ENCODE peak calls at places on chromosomes 3 and 15, in six cellular contexts. U, L, F, E, G and T are unnamed samples.

GRCh38 chr15:65201918-65202317 is 9.4 kb downstream of the CILP start:
- DNase-seq in U (no peak), L (no peak), F (no peak), E (no peak), G (no peak), T (no peak)

GRCh38 chr15:88709960-88710715 is 71.3 kb downstream of the ISG20 start:
- DNase-seq in U (no peak), L (no peak), F (no peak), E (no peak), G (no peak), T (no peak)

GRCh38 chr3:101676219-101676764 is 640 bp downstream of the ZBTB11 start:
- DNase-seq in U (peak; percentile 93), L (peak; percentile 97), F (peak; percentile 98), E (peak; percentile 100), G (peak; percentile 97), T (peak; percentile 96)

GRCh38 chr15:33330931-33331330 is 20.2 kb downstream of the RYR3 start:
- DNase-seq in U (no peak), L (no peak), F (no peak), E (no peak), G (no peak), T (no peak)

GRCh38 chr15:61038387-61038786 is 190.7 kb downstream of the RORA start:
- DNase-seq in U (no peak), L (peak; percentile 13), F (peak; percentile 2), E (no peak), G (no peak), T (no peak)

GRCh38 chr3:195889843-195890407 is 18.4 kb downstream of the TNK2 start:
- DNase-seq in U (no peak), L (no peak), F (no peak), E (no peak), G (no peak), T (peak; percentile 73)

GRCh38 chr3:162765524-162765923 is 1268.9 kb downstream of the OTOL1 start:
- DNase-seq in U (no peak), L (no peak), F (no peak), E (no peak), G (no peak), T (peak; percentile 42)

GRCh38 chr15:73231661-73232443 is 136.9 kb downstream of the HCN4 start:
- DNase-seq in U (no peak), L (no peak), F (no peak), E (no peak), G (no peak), T (no peak)

GRCh38 chr3:58167431-58168351 is 43.1 kb downstream of the DNASE1L3 start:
- DNase-seq in U (peak; percentile 62), L (peak; percentile 79), F (peak; percentile 76), E (no peak), G (peak; percentile 71), T (peak; percentile 53)

GRCh38 chr3:11690863-11691833 is 47.4 kb upstream of the VGLL4 start:
- DNase-seq in U (no peak), L (no peak), F (peak; percentile 72), E (no peak), G (no peak), T (no peak)

GRCh38 chr3:61772439-61772838 is 211.1 kb downstream of the PTPRG start:
- DNase-seq in U (no peak), L (no peak), F (no peak), E (no peak), G (no peak), T (no peak)

GRCh38 chr15:64843996-64844395 is 2.3 kb downstream of the PLEKHO2 start:
- DNase-seq in U (no peak), L (no peak), F (no peak), E (no peak), G (no peak), T (no peak)

GRCh38 chr15:57849332-57849731 is 142.8 kb downstream of the POLR2M start:
- DNase-seq in U (no peak), L (no peak), F (no peak), E (no peak), G (no peak), T (no peak)

GRCh38 chr3:29033511-29033910 is 247.4 kb upstream of the RBMS3 start:
- DNase-seq in U (no peak), L (no peak), F (no peak), E (no peak), G (no peak), T (no peak)

GRCh38 chr15:38490231-38490630 is 36.3 kb downstream of the FAM98B start:
- DNase-seq in U (no peak), L (no peak), F (no peak), E (no peak), G (no peak), T (no peak)

GRCh38 chr3:98786364-98786930 is 23.3 kb downstream of the ST3GAL6 start:
- DNase-seq in U (peak; percentile 48), L (no peak), F (no peak), E (no peak), G (no peak), T (no peak)

GRCh38 chr15:43519207-43519606 is 1.8 kb downstream of the MAP1A start:
- DNase-seq in U (no peak), L (peak; percentile 49), F (no peak), E (no peak), G (no peak), T (no peak)

GRCh38 chr15:43520138-43520537 is 2.7 kb downstream of the MAP1A start:
- DNase-seq in U (no peak), L (no peak), F (no peak), E (no peak), G (no peak), T (no peak)

GRCh38 chr15:43517354-43518072 is at the start of gene MAP1A:
- DNase-seq in U (no peak), L (peak; percentile 89), F (no peak), E (no peak), G (no peak), T (peak; percentile 60)

GRCh38 chr15:43516801-43517353 is 531 bp upstream of the MAP1A start:
- DNase-seq in U (no peak), L (peak; percentile 45), F (no peak), E (no peak), G (no peak), T (no peak)

GRCh38 chr15:43518073-43518761 is 809 bp downstream of the MAP1A start:
- DNase-seq in U (no peak), L (peak; percentile 70), F (no peak), E (no peak), G (no peak), T (no peak)
- H3K27me3 ChIP-seq in U (peaks cover 21% of the 10 kb centered on the region), L (no peaks in the 10 kb centered on the region), F (no peaks in the 10 kb centered on the region), E (peaks cover 21% of the 10 kb centered on the region), G (no peaks in the 10 kb centered on the region), T (peaks cover 1% of the 10 kb centered on the region)

GRCh38 chr3:42535981-42536784 is 33.7 kb downstream of the VIPR1 start:
- DNase-seq in U (peak; percentile 36), L (peak; percentile 50), F (peak; percentile 53), E (peak; percentile 69), G (peak; percentile 55), T (no peak)
- TF ChIP-seq CTCF in U (no peak), L (peak; percentile 48), F (peak; percentile 68), E (no peak), G (peak; percentile 60), T (no peak)

GRCh38 chr15:100836501-100836900 is 43.1 kb upstream of the ALDH1A3 start:
- DNase-seq in U (no peak), L (no peak), F (no peak), E (no peak), G (no peak), T (no peak)

GRCh38 chr15:100832178-100832942 is 47.3 kb upstream of the ALDH1A3 start:
- DNase-seq in U (no peak), L (no peak), F (no peak), E (no peak), G (no peak), T (no peak)

GRCh38 chr15:100835626-100836025 is 44.0 kb upstream of the ALDH1A3 start:
- DNase-seq in U (no peak), L (no peak), F (no peak), E (no peak), G (no peak), T (no peak)

GRCh38 chr15:100833432-100834389 is 45.9 kb upstream of the ALDH1A3 start:
- DNase-seq in U (no peak), L (no peak), F (no peak), E (no peak), G (no peak), T (no peak)

DNA sequence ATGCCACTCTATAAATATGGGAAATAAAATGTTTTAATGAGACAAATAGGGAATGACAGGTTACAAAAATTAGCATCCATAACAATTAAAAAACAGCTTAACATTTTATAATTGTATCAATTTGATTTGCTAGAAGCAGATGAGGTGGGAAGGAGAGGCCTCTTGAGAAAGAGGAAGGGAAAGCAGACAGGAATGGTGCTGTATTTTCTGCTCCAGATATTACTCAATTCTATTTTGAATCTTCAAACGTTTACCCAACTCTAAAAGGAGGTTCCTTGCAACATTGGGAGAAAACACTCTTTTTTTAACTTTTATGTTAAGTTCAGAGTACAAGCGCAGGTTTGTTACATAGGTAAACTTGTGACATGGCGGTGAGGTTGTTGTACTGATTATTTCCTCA is 44.9 kb upstream of the ALDH1A3 start:
- DNase-seq in U (no peak), L (no peak), F (no peak), E (no peak), G (no peak), T (no peak)
- H3K27ac ChIP-seq in U (no peak overlapping the region), L (no peak overlapping the region), F (no peak overlapping the region), E (no peak overlapping the region), G (no peak overlapping the region), T (no peak overlapping the region)

GRCh38 chr3:5813521-5813920 is 626.0 kb downstream of the EDEM1 start:
- DNase-seq in U (no peak), L (no peak), F (no peak), E (no peak), G (no peak), T (no peak)

GRCh38 chr3:5809811-5810210 is 622.3 kb downstream of the EDEM1 start:
- DNase-seq in U (no peak), L (no peak), F (no peak), E (no peak), G (no peak), T (no peak)

GRCh38 chr3:5806192-5806591 is 618.7 kb downstream of the EDEM1 start:
- DNase-seq in U (no peak), L (no peak), F (peak; percentile 50), E (no peak), G (no peak), T (no peak)

GRCh38 chr3:5811051-5811450 is 623.5 kb downstream of the EDEM1 start:
- DNase-seq in U (no peak), L (no peak), F (no peak), E (no peak), G (no peak), T (no peak)
- H3K27me3 ChIP-seq in U (no peaks in the 10 kb centered on the region), L (no peaks in the 10 kb centered on the region), F (no peaks in the 10 kb centered on the region), E (no peaks in the 10 kb centered on the region), G (no peaks in the 10 kb centered on the region), T (no peaks in the 10 kb centered on the region)

DNA sequence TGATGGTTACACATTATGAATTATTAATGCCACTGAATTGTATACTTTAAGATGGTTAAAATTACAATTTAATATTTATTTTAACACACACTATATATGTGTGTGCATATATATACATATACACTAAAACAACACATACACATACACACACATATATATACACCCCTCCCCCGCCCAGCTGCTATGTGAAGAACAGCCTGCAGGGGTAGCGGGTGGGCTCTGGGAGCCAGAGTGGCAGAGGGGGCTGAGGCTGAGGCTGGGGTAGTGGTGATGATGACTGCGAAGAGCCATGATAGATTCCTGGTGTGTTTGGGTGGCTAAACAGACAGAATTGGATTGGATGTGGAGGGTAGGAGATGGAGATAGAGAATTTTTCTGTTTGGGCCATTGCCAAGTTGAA is 39.4 kb upstream of the APEH start:
- DNase-seq in U (no peak), L (no peak), F (no peak), E (no peak), G (no peak), T (no peak)
- TF ChIP-seq CTCF in U (no peak), L (no peak), F (no peak), E (no peak), G (no peak), T (no peak)